ENCODE peak calls at places on chromosome 15, in five cellular contexts. One of them, this sample, is unnamed.

GRCh38 chr15:31338879-31339557 is 12.4 kb downstream of the KLF13 start:
- DNase-seq in K562: no peak
- DNase-seq in left colon: no peak
- DNase-seq in activated T-cell treated with anti-CD3 and anti-CD28 coated beads, Interleukin-2, amount 50 U/mL, for 48 hours: peak
- DNase-seq in cardiac fibroblast: peak
- DNase-seq in this sample: no peak

GRCh38 chr15:44812029-44812517 is 75.7 kb downstream of the TRIM69 start:
- DNase-seq in cardiac fibroblast: no peak
- DNase-seq in activated T-cell treated with anti-CD3 and anti-CD28 coated beads, Interleukin-2, amount 50 U/mL, for 48 hours: no peak
- DNase-seq in K562: no peak
- DNase-seq in left colon: peak
- DNase-seq in this sample: no peak

GRCh38 chr15:74964794-74965193 is 8.2 kb upstream of the RPP25 start:
- DNase-seq in activated T-cell treated with anti-CD3 and anti-CD28 coated beads, Interleukin-2, amount 50 U/mL, for 48 hours: no peak
- DNase-seq in K562: no peak
- DNase-seq in left colon: no peak
- DNase-seq in cardiac fibroblast: peak
- DNase-seq in this sample: no peak

GRCh38 chr15:31214864-31215489 is 111.7 kb upstream of the KLF13 start:
- DNase-seq in activated T-cell treated with anti-CD3 and anti-CD28 coated beads, Interleukin-2, amount 50 U/mL, for 48 hours: no peak
- DNase-seq in left colon: no peak
- DNase-seq in cardiac fibroblast: peak
- DNase-seq in K562: no peak
- DNase-seq in this sample: no peak

GRCh38 chr15:96693990-96694517 is 363.6 kb downstream of the NR2F2 start:
- DNase-seq in left colon: no peak
- DNase-seq in cardiac fibroblast: no peak
- DNase-seq in activated T-cell treated with anti-CD3 and anti-CD28 coated beads, Interleukin-2, amount 50 U/mL, for 48 hours: no peak
- DNase-seq in K562: no peak
- DNase-seq in this sample: peak

GRCh38 chr15:42919794-42920280 is 741 bp downstream of the TTBK2 start:
- DNase-seq in K562: peak
- DNase-seq in activated T-cell treated with anti-CD3 and anti-CD28 coated beads, Interleukin-2, amount 50 U/mL, for 48 hours: peak
- DNase-seq in left colon: no peak
- DNase-seq in cardiac fibroblast: peak
- DNase-seq in this sample: no peak

GRCh38 chr15:41513282-41514227 is at the start of gene LTK:
- DNase-seq in left colon: peak
- DNase-seq in activated T-cell treated with anti-CD3 and anti-CD28 coated beads, Interleukin-2, amount 50 U/mL, for 48 hours: peak
- DNase-seq in K562: peak
- DNase-seq in cardiac fibroblast: no peak
- DNase-seq in this sample: peak

GRCh38 chr15:26051771-26052685 is 188.9 kb upstream of the ATP10A start:
- DNase-seq in activated T-cell treated with anti-CD3 and anti-CD28 coated beads, Interleukin-2, amount 50 U/mL, for 48 hours: no peak
- DNase-seq in cardiac fibroblast: peak
- DNase-seq in K562: no peak
- DNase-seq in left colon: peak
- DNase-seq in this sample: peak

GRCh38 chr15:76208786-76209424 is 102.4 kb downstream of the ETFA start:
- DNase-seq in activated T-cell treated with anti-CD3 and anti-CD28 coated beads, Interleukin-2, amount 50 U/mL, for 48 hours: no peak
- DNase-seq in K562: no peak
- DNase-seq in cardiac fibroblast: peak
- DNase-seq in left colon: no peak
- DNase-seq in this sample: no peak

This sample was measured in HEK293T.